ENCODE peak calls at places on chromosomes 4 and X, in five cellular contexts. C is astrocyte of the spinal cord; G is left lung; S is adipocyte; N is CD4-positive, alpha-beta memory T cell. L is an unnamed sample.

GRCh38 chrX:10175317-10175871 is 18.6 kb downstream of the CLCN4 start:
- DNase-seq in G (no peak), C (peak), S (peak), N (no peak), L (peak)

GRCh38 chr4:170110290-170110672 is 20.5 kb upstream of the AADAT start:
- DNase-seq in C (no peak), G (no peak), S (no peak), N (no peak), L (no peak)

GRCh38 chrX:149469406-149469805 is 35.7 kb downstream of the IDS start:
- DNase-seq in G (no peak), C (no peak), S (no peak), N (no peak), L (no peak)

GRCh38 chrX:115392871-115393270 is 103.4 kb downstream of the LUZP4 start:
- DNase-seq in C (no peak), N (no peak), G (no peak), S (no peak), L (no peak)

GRCh38 chrX:29555465-29556091 is 659.8 kb upstream of the MAGEB2 start:
- DNase-seq in S (no peak), G (no peak), N (no peak), C (no peak), L (no peak)

GRCh38 chr4:18109677-18110076 is 88.1 kb upstream of the LCORL start:
- DNase-seq in N (no peak), S (no peak), C (no peak), G (no peak), L (no peak)

GRCh38 chr4:81566076-81566663 is 94.5 kb upstream of the RASGEF1B start:
- DNase-seq in N (no peak), C (no peak), S (no peak), G (no peak), L (no peak)

GRCh38 chr4:6200011-6200921 is at the start of gene JAKMIP1:
- DNase-seq in C (peak), G (peak), S (peak), N (peak), L (no peak)

GRCh38 chrX:39823848-39824247 is 273.9 kb downstream of the BCOR start:
- DNase-seq in G (no peak), S (no peak), N (no peak), C (no peak), L (no peak)

GRCh38 chr4:94909645-94910044 is 151.9 kb downstream of the BMPR1B start:
- DNase-seq in N (no peak), C (no peak), S (no peak), G (no peak), L (no peak)

GRCh38 chr4:41358626-41359025 is 101.9 kb downstream of the UCHL1 start:
- DNase-seq in N (no peak), S (no peak), G (no peak), C (no peak), L (no peak)

GRCh38 chr4:103019319-103020124 is at the start of gene SLC9B1:
- DNase-seq in C (peak), N (peak), S (peak), G (peak), L (peak)

GRCh38 chr4:119032921-119033685 is 102.5 kb upstream of the MYOZ2 start:
- DNase-seq in S (no peak), C (no peak), G (no peak), N (no peak), L (no peak)

GRCh38 chr4:74523076-74523475 is 78.1 kb downstream of the AREG start:
- DNase-seq in G (no peak), C (no peak), S (no peak), N (no peak), L (no peak)

GRCh38 chr4:145796338-145796737 is 116.4 kb downstream of the C4orf51 start:
- DNase-seq in S (no peak), C (no peak), G (no peak), N (no peak), L (no peak)

GRCh38 chr4:106583567-106583966 is 215.0 kb upstream of the GIMD1 start:
- DNase-seq in C (peak), N (no peak), G (no peak), S (peak), L (peak)

GRCh38 chr4:14908635-14909034 is 93.6 kb upstream of the CPEB2 start:
- DNase-seq in N (no peak), S (peak), G (no peak), C (peak), L (no peak)

GRCh38 chrX:37767438-37767837 is 12.4 kb upstream of the CYBB start:
- DNase-seq in G (no peak), N (no peak), C (no peak), S (no peak), L (no peak)

GRCh38 chr4:143616771-143617170 is 83.7 kb downstream of the FREM3 start:
- DNase-seq in C (peak), G (no peak), S (no peak), N (no peak), L (no peak)

GRCh38 chrX:12319012-12319519 is 180.8 kb downstream of the FRMPD4 start:
- DNase-seq in C (no peak), G (no peak), S (no peak), N (no peak), L (no peak)

DNA sequence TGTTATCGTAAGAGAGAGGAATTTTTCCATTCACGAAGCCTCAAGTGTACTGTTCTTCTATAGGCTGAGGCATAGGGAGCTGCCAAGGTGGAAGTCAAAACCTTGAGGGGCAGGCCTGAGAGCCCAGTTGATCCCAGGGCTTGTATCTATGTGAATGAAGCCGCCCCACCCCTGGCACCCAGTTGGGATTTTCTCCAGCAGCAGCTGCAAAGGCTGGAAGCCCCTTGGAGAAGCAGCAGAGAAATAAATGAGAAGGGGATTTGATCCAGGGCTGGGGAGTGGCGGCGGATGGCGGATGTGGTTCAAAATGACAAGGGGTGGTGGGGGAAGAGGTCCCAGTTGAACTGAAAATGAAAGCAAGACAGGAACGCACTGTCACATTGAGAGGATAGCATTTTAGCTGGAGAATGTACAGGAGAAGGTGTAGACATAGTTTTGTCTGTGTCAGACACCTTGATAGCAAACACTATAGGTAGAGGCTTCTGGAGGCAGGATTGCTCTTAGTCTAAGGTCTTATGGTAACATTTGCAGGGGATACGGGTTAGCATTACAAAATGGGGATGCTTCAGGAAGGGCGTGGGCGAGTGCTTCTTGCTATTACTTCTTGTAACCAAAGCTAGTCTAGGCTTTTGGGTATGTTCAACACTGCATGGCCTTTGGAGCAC is 32.6 kb downstream of the DOCK11 start:
- DNase-seq in G (no peak), N (peak), S (no peak), C (no peak), L (no peak)
- H3K4me3 ChIP-seq in G (no peak), N (peak), S (no peak), C (no peak), L (no peak)

GRCh38 chrX:79572566-79572965 is 205.4 kb upstream of the ITM2A start:
- DNase-seq in G (no peak), N (no peak), C (no peak), S (no peak), L (no peak)

GRCh38 chrX:79570524-79571240 is 203.5 kb upstream of the ITM2A start:
- DNase-seq in S (no peak), G (no peak), C (no peak), N (no peak), L (no peak)

GRCh38 chrX:79568309-79568708 is 201.2 kb upstream of the ITM2A start:
- DNase-seq in S (no peak), N (no peak), C (no peak), G (no peak), L (no peak)

DNA sequence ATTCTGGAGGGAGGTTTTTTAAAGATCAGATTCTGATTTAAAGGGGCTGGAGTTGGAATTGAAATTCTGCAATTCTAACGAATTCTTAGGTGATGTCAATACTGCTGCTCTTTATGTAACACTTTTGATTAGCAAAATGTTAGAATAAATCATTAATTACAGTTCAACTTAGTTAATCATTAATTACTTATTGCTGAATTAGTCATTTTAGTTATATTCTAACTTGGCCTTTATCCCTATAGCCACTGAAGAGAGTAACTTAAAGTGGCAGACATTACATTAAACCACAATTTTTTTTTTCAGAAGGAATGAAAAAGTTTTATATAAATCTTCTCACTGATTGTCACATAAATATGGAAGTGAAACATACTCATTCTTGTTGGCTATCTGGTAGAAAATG is 206.6 kb upstream of the ITM2A start:
- DNase-seq in S (no peak), G (no peak), C (no peak), N (no peak), L (no peak)
- H3K4me3 ChIP-seq in S (no peak), G (no peak), C (no peak), N (no peak), L (no peak)

GRCh38 chrX:66013195-66013816 is 26.6 kb downstream of the VSIG4 start:
- DNase-seq in N (no peak), C (no peak), G (no peak), S (no peak), L (no peak)
- H3K4me3 ChIP-seq in N (no peak), C (no peak), G (no peak), S (no peak), L (no peak)

GRCh38 chr4:185514182-185514697 is 21.1 kb downstream of the PDLIM3 start:
- DNase-seq in C (no peak), S (no peak), G (no peak), N (no peak), L (no peak)

GRCh38 chr4:185515248-185515647 is 20.1 kb downstream of the PDLIM3 start:
- DNase-seq in S (no peak), G (no peak), N (no peak), C (no peak), L (no peak)

GRCh38 chr4:185510803-185511202 is 24.5 kb downstream of the PDLIM3 start:
- DNase-seq in N (no peak), G (no peak), S (no peak), C (no peak), L (no peak)

GRCh38 chr4:185513489-185514181 is 21.7 kb downstream of the PDLIM3 start:
- DNase-seq in N (peak), S (peak), G (no peak), C (no peak), L (no peak)

DNA sequence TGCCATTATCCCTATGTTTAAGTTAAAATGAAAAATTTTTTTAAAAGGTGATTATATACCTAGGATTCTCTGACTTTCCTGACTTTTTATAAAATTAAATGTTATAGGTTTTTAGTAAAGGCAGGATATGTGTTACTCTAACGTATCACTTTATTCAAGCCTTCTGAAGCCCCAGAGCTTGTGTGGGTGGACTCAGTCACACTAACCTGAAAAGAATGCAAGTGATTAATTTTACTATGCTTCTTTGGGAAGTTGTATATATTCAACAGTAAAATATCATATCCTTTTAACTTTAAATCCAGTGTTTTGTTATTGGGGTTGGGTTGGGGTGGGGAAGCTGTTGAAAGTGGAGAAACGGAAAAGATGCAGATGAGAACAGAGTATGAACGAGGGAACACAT is 22.8 kb downstream of the PDLIM3 start:
- DNase-seq in N (no peak), G (no peak), C (peak), S (peak), L (no peak)
- H3K4me3 ChIP-seq in N (no peak), G (no peak), C (no peak), S (no peak), L (no peak)

GRCh38 chr4:168291242-168291641 is 27.3 kb downstream of the DDX60 start:
- DNase-seq in N (no peak), G (no peak), S (no peak), C (no peak), L (no peak)

GRCh38 chr4:168293386-168293975 is 25.1 kb downstream of the DDX60 start:
- DNase-seq in N (no peak), C (no peak), G (no peak), S (no peak), L (no peak)
- H3K4me3 ChIP-seq in N (no peak), C (no peak), G (no peak), S (no peak), L (no peak)

GRCh38 chrX:153797415-153798015 is 3.0 kb downstream of the SSR4 start:
- DNase-seq in S (no peak), G (no peak), N (no peak), C (no peak), L (no peak)
- H3K4me3 ChIP-seq in S (no peak), G (no peak), N (no peak), C (no peak), L (no peak)

GRCh38 chr4:72312032-72312650 is 256.9 kb downstream of the ADAMTS3 start:
- DNase-seq in N (no peak), G (no peak), C (peak), S (peak), L (peak)
- H3K4me3 ChIP-seq in N (no peak), G (no peak), C (no peak), S (peak), L (no peak)

DNA sequence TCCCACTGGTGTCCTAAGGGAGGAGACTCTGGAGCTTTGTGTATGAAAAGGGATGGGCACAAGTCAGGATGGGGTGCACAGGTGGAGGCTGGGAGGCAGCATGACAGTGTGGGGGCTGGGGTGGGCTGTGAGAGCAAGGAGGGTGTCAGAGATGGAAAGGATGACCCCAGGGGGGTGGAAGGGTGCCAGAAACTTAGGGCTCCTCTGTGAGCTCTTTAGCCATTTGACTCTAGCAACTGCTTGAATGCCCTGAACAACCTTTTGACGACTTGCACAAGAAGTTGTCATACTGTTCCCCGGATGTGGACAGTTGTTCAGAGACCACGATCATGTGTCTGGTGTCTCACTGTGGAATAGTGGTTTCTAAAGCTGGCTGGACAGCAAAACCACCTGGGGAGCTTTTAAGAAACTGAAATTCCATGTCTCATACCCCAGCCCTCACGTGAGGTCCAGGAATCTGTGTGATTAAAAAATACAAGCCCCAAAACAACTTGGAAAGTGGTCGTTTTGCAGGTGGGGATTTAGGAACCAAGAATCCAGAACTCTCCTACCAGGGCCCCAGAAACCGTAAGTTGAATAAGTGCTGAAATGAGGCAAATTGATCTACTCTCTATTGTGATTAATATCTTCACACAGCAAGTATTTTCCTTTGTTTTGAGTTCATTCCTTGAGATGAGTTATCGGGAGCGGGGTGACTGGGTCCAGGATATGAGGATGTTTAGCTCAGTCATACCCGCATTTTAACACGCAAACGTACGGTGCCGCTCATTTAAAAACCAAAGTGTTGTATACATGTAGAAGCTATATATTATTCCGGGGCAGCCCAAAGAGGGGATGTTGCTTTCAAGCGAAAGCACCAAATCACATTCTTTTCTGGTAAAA is 3.4 kb downstream of the RHOH start:
- DNase-seq in C (peak), S (no peak), G (no peak), N (peak), L (no peak)
- H3K4me3 ChIP-seq in C (no peak), S (no peak), G (peak), N (peak), L (no peak)